ENCODE peak calls at places on chromosomes 11 and 22, in six cellular contexts. D is mammary epithelial cell; P is HCT116; X is CD4-positive, CD25-positive, alpha-beta regulatory T cell; M is CD8-positive, alpha-beta T cell; T is colonic mucosa. C is an unnamed sample.
A peak's percentile ranks its signal among the peaks of the same experiment; 100 is the strongest.

GRCh38 chr11:35144103-35144741 is 5.3 kb downstream of the CD44 start:
- DNase-seq in D (peak; percentile 87), P (no peak), X (peak; percentile 44), M (peak; percentile 66), T (no peak), C (peak; percentile 93)

GRCh38 chr22:49272546-49273125 is 555.0 kb downstream of the BRD1 start:
- DNase-seq in D (no peak), P (no peak), X (no peak), M (no peak), T (no peak), C (no peak)

GRCh38 chr22:50221410-50222300 is 20.8 kb downstream of the SELENOO start:
- DNase-seq in D (no peak), P (no peak), X (no peak), M (no peak), T (no peak), C (no peak)

GRCh38 chr11:115409691-115410220 is 94.5 kb downstream of the CADM1 start:
- DNase-seq in D (no peak), P (no peak), X (no peak), M (no peak), T (peak; percentile 24), C (no peak)

GRCh38 chr11:76769071-76769560 is 14.0 kb upstream of the TSKU start:
- DNase-seq in D (no peak), P (no peak), X (no peak), M (no peak), T (peak; percentile 32), C (no peak)

GRCh38 chr11:44071157-44071556 is 5.1 kb downstream of the ACCS start:
- DNase-seq in D (no peak), P (no peak), X (no peak), M (no peak), T (no peak), C (no peak)

GRCh38 chr11:121740902-121741301 is 288.1 kb upstream of the SORL1-AS1 start:
- DNase-seq in D (no peak), P (no peak), X (no peak), M (no peak), T (no peak), C (no peak)

GRCh38 chr11:46490576-46491100 is 99.1 kb upstream of the CHRM4 start:
- DNase-seq in D (peak; percentile 36), P (no peak), X (no peak), M (no peak), T (no peak), C (no peak)

GRCh38 chr11:122721964-122722266 is 66.4 kb downstream of the UBASH3B start:
- DNase-seq in D (peak; percentile 83), P (peak; percentile 16), X (no peak), M (peak; percentile 36), T (no peak), C (no peak)

GRCh38 chr22:20624161-20624616 is 116.8 kb downstream of the MED15 start:
- DNase-seq in D (peak; percentile 41), P (no peak), X (no peak), M (no peak), T (no peak), C (no peak)

GRCh38 chr11:45141631-45142030 is 4.8 kb upstream of the PRDM11 start:
- DNase-seq in D (no peak), P (no peak), X (no peak), M (no peak), T (peak; percentile 6), C (no peak)

GRCh38 chr22:50247748-50248147 is 2.9 kb upstream of the TUBGCP6 start:
- DNase-seq in D (no peak), P (peak; percentile 64), X (peak; percentile 46), M (peak; percentile 52), T (peak; percentile 86), C (peak; percentile 62)

DNA sequence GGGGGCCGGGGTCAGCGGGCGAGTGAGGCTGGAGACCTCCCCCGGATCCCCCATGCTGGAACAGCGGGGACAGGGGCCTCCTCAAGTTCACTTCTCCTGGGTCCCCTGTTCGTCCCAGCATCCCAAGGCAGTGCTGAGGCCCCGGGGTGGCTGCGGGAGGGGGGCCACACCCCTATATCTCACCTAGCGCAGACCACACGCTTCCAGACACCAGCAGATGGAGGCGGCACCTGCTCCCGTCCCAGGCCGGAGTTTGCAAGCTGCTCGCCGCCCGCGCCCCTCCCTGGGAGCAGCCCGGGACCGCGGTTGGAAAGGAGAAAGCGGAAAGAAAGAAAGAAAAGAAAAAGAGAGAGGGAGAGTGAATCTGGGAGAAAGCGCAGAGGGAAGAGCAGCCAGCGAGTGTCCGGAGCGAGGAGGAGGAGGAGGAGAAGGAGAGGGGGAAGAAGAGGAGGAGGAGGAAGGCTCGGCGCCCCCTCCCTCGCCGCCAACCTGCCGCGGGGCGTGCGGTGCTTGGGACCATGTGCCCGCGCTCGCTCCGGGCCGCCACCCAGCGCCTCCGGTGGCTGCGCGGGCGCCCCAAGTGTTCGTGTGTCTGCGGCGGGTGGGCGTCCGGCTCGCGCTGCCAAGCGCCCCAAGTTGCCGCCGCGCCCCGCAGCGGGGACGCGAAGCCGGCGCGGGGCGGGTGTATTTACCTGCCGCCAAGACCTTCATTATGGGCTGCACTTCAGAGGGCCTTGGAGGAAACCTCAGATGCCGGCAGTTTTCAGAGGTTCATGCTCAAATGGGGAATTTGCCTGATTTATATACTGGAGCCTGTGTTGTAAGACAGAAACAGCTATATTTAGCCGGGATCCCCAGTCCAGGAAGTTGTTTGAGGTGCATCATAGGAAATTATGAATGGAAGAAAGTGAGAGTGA is at the start of gene LIF:
- DNase-seq in D (peak; percentile 76), P (no peak), X (peak; percentile 13), M (peak; percentile 55), T (peak; percentile 42), C (no peak)
- H3K27ac ChIP-seq in D (peak within 1 kb of the TSS; percentile 80), P (peak within 1 kb of the TSS; percentile 85), X (no peak within 1 kb of the TSS), M (no peak within 1 kb of the TSS), T (peak within 1 kb of the TSS; percentile 82), C (no peak within 1 kb of the TSS)

GRCh38 chr11:9755561-9755960 is 91.7 kb downstream of the SWAP70 start:
- DNase-seq in D (no peak), P (no peak), X (no peak), M (no peak), T (no peak), C (no peak)

GRCh38 chr11:9756878-9757277 is 93.0 kb downstream of the SWAP70 start:
- DNase-seq in D (no peak), P (no peak), X (no peak), M (no peak), T (no peak), C (no peak)

GRCh38 chr11:9757809-9758675 is 94.2 kb downstream of the SWAP70 start:
- DNase-seq in D (peak; percentile 57), P (peak; percentile 42), X (peak; percentile 91), M (peak; percentile 93), T (peak; percentile 91), C (peak; percentile 92)

GRCh38 chr11:9754041-9754471 is 90.2 kb downstream of the SWAP70 start:
- DNase-seq in D (peak; percentile 92), P (no peak), X (no peak), M (no peak), T (no peak), C (no peak)

DNA sequence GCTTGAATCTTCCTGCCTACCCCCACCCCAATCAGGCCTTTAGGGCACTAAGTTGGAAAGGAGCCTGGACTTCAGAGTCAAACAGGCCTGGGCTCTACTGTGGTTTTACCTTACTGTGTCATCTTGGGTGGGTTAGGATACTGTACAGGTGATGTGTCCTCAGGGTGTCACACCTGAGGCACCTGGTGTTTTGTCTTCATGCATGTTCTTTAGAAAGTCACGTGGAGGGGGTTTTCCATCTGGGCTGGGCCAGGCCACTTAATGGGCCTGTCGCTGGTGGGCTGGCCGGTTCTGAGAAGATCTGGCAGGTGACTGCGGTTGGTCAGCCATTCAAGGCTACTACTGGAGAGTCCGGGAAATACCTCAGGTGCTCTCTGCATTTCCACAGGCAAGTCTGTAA is 92.6 kb downstream of the SWAP70 start:
- DNase-seq in D (peak; percentile 95), P (no peak), X (no peak), M (no peak), T (no peak), C (no peak)
- H3K27ac ChIP-seq in D (peak overlapping the region; percentile 79), P (no peak overlapping the region), X (no peak overlapping the region), M (no peak overlapping the region), T (no peak overlapping the region), C (no peak overlapping the region)

GRCh38 chr11:446886-447285 is 3.2 kb upstream of the PTDSS2 start:
- DNase-seq in D (peak; percentile 60), P (no peak), X (no peak), M (no peak), T (peak; percentile 60), C (no peak)

GRCh38 chr11:445765-446588 is 4.1 kb upstream of the PTDSS2 start:
- DNase-seq in D (no peak), P (no peak), X (no peak), M (no peak), T (peak; percentile 84), C (no peak)

GRCh38 chr11:450809-451451 is 851 bp downstream of the PTDSS2 start:
- DNase-seq in D (peak; percentile 64), P (peak; percentile 38), X (peak; percentile 67), M (peak; percentile 80), T (peak; percentile 80), C (peak; percentile 57)

GRCh38 chr11:449889-450808 is at the start of gene PTDSS2:
- DNase-seq in D (peak; percentile 88), P (peak; percentile 91), X (peak; percentile 91), M (peak; percentile 93), T (peak; percentile 95), C (peak; percentile 97)

DNA sequence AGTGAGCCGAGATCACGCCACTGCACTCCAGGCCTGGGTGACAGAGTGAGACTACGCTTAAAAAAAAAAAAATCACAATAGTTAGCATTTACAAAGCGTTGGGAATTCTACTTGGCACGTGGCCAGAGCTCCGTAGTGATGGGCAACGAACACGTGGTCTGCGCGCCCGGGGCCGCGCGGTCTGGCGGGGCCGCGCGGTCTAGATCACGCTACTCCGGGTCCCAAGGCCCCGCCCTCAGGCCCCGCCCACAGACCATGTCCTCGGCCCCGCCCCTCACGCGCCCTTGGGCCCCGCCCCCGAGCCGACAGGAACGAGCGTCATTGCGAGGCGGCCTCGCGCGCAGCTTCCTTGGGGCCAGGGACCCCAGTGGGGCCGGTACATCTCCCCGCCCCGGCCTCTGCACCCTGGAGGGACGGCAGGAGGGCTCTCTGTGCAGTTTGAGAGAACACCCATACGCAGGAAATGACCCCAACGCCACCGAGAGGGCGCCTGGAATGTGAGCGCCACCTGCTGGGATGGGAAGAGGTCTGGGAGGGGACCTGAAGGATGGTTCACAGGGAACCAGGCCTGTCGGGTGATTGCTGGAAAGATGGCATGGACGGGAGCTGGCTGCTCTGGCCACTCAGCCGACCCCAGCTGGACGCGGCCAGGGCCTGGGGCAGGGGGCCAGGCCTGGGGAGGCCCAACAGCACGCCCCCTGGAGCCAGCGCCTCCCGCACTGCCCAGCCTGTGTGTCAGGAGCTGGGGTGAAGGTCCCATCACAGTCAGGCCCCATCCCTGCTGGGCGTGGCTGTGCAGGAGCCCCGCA is 2.0 kb upstream of the PTDSS2 start:
- DNase-seq in D (peak; percentile 81), P (peak; percentile 80), X (peak; percentile 90), M (peak; percentile 97), T (peak; percentile 98), C (peak; percentile 91)
- H3K27ac ChIP-seq in D (peak overlapping the region; percentile 68), P (peak overlapping the region; percentile 98), X (peak overlapping the region; percentile 90), M (peak overlapping the region; percentile 73), T (peak overlapping the region; percentile 94), C (peak overlapping the region; percentile 73)

DNA sequence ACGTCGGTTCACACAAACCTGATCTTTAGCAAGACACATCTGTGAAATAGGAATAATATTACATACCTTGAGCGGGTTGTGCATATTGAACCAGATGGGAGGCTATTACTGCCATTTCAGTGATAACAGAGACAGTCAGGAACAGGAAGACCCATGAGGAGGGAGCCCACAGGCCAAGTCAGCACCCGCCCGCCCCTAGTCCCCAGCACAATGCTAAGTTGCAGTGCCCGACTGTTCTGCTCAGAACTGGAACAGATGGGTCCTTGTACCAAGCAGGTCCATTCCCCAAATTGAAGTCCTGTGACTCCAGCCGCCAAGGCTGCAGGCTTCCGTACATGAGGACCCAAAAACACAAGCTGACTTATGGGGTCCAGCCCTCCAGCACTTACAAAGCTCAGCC is 9.3 kb downstream of the CXCR5 start:
- DNase-seq in D (no peak), P (no peak), X (no peak), M (no peak), T (no peak), C (no peak)
- H3K27ac ChIP-seq in D (no peak overlapping the region), P (no peak overlapping the region), X (peak overlapping the region; percentile 91), M (peak overlapping the region; percentile 64), T (no peak overlapping the region), C (no peak overlapping the region)

C was measured in HL-60.